ENCODE peak calls at places on chromosome 1, in five cellular contexts. D is esophagus muscularis mucosa, F is epithelial cell of esophagus, U is Peyer's patch, E is astrocyte of the spinal cord. M is an unnamed sample.

GRCh38 chr1:98256700-98257099 is 335.9 kb upstream of the DPYD start:
- DNase-seq in D (no peak), F (no peak), U (no peak), E (no peak), M (no peak)

GRCh38 chr1:59143824-59144223 is 153.1 kb upstream of the FGGY start:
- DNase-seq in D (no peak), F (no peak), U (no peak), E (no peak), M (no peak)

GRCh38 chr1:165169028-165169427 is 187.5 kb downstream of the LMX1A start:
- DNase-seq in D (no peak), F (peak; percentile 92), U (no peak), E (no peak), M (no peak)

GRCh38 chr1:209422281-209422680 is 161.2 kb upstream of the CAMK1G start:
- DNase-seq in D (no peak), F (no peak), U (no peak), E (no peak), M (no peak)

GRCh38 chr1:228405200-228405978 is 1.2 kb downstream of the TRIM11 start:
- DNase-seq in D (no peak), F (peak; percentile 20), U (no peak), E (no peak), M (no peak)

GRCh38 chr1:72567511-72567910 is 285.2 kb upstream of the NEGR1 start:
- DNase-seq in D (no peak), F (no peak), U (no peak), E (peak; percentile 35), M (no peak)

GRCh38 chr1:81021134-81021533 is 779.6 kb upstream of the ADGRL2 start:
- DNase-seq in D (no peak), F (peak; percentile 9), U (no peak), E (no peak), M (no peak)

GRCh38 chr1:116538527-116538926 is 32.3 kb downstream of the CD58 start:
- DNase-seq in D (no peak), F (peak; percentile 85), U (no peak), E (peak; percentile 35), M (no peak)

GRCh38 chr1:216502528-216503162 is 79.4 kb upstream of the USH2A start:
- DNase-seq in D (no peak), F (no peak), U (no peak), E (no peak), M (no peak)

GRCh38 chr1:230469271-230469670 is 43.1 kb upstream of the PGBD5 start:
- DNase-seq in D (no peak), F (no peak), U (no peak), E (no peak), M (no peak)

GRCh38 chr1:33599516-33600115 is 127.2 kb downstream of the ZSCAN20 start:
- DNase-seq in D (no peak), F (no peak), U (no peak), E (no peak), M (no peak)

GRCh38 chr1:154960446-154961136 is 991 bp downstream of the PYGO2 start:
- DNase-seq in D (no peak), F (no peak), U (no peak), E (no peak), M (no peak)

GRCh38 chr1:157133431-157133830 is 4.8 kb downstream of the ETV3 start:
- DNase-seq in D (no peak), F (no peak), U (no peak), E (no peak), M (no peak)

GRCh38 chr1:228734881-228735801 is at the start of gene RHOU:
- DNase-seq in D (peak; percentile 92), F (peak; percentile 18), U (peak; percentile 92), E (peak; percentile 27), M (no peak)

GRCh38 chr1:13748610-13749505 is 48.9 kb downstream of the PRDM2 start:
- DNase-seq in D (peak; percentile 99), F (peak; percentile 97), U (peak; percentile 99), E (peak; percentile 96), M (peak; percentile 85)
- TF ChIP-seq CTCF in D (peak; percentile 30), F (no peak), U (no peak), E (no peak), M (peak; percentile 0)

GRCh38 chr1:85078903-85079302 is 30.6 kb upstream of the MCOLN3 start:
- DNase-seq in D (no peak), F (peak; percentile 22), U (no peak), E (peak; percentile 33), M (no peak)
- TF ChIP-seq CTCF in D (no peak), F (no peak), U (no peak), E (peak; percentile 24), M (peak; percentile 32)

GRCh38 chr1:174159253-174160108 is at the start of gene RABGAP1L:
- DNase-seq in D (peak; percentile 97), F (peak; percentile 96), U (peak; percentile 96), E (peak; percentile 96), M (peak; percentile 80)
- TF ChIP-seq CTCF in D (no peak), F (no peak), U (no peak), E (no peak), M (no peak)

GRCh38 chr1:16913866-16914662 is 7.7 kb upstream of the CROCC start:
- DNase-seq in D (peak; percentile 98), F (peak; percentile 98), U (peak; percentile 100), E (peak; percentile 97), M (peak; percentile 88)
- TF ChIP-seq CTCF in D (peak; percentile 19), F (no peak), U (no peak), E (no peak), M (no peak)

GRCh38 chr1:111792249-111792648 is 36.5 kb downstream of the DDX20 start:
- DNase-seq in D (no peak), F (no peak), U (no peak), E (no peak), M (no peak)

GRCh38 chr1:111789077-111789476 is 33.4 kb downstream of the DDX20 start:
- DNase-seq in D (no peak), F (no peak), U (no peak), E (no peak), M (no peak)

GRCh38 chr1:111786669-111787207 is 31.0 kb downstream of the DDX20 start:
- DNase-seq in D (peak; percentile 77), F (no peak), U (no peak), E (no peak), M (no peak)

GRCh38 chr1:111793896-111794295 is 38.2 kb downstream of the DDX20 start:
- DNase-seq in D (no peak), F (no peak), U (no peak), E (no peak), M (no peak)

GRCh38 chr1:111789666-111790316 is 34.1 kb downstream of the DDX20 start:
- DNase-seq in D (no peak), F (peak; percentile 16), U (no peak), E (no peak), M (peak; percentile 41)
- TF ChIP-seq CTCF in D (peak; percentile 34), F (no peak), U (no peak), E (no peak), M (no peak)

GRCh38 chr1:223712184-223712855 is at the start of gene CAPN2:
- DNase-seq in D (no peak), F (peak; percentile 92), U (peak; percentile 91), E (peak; percentile 84), M (peak; percentile 75)
- TF ChIP-seq CTCF in D (peak; percentile 87), F (peak; percentile 37), U (peak; percentile 61), E (peak; percentile 57), M (peak; percentile 52)

GRCh38 chr1:23389846-23390321 is 20.2 kb upstream of the ZNF436 start:
- DNase-seq in D (no peak), F (no peak), U (no peak), E (no peak), M (no peak)

GRCh38 chr1:23394176-23394575 is 24.5 kb upstream of the ZNF436 start:
- DNase-seq in D (no peak), F (peak; percentile 37), U (no peak), E (peak; percentile 85), M (no peak)

GRCh38 chr1:23394664-23395063 is 25.0 kb upstream of the ZNF436 start:
- DNase-seq in D (peak; percentile 97), F (no peak), U (peak; percentile 60), E (peak; percentile 91), M (peak; percentile 74)

GRCh38 chr1:23393706-23394105 is 24.1 kb upstream of the ZNF436 start:
- DNase-seq in D (no peak), F (peak; percentile 43), U (no peak), E (peak; percentile 83), M (no peak)

GRCh38 chr1:23392125-23392855 is 22.7 kb upstream of the ZNF436 start:
- DNase-seq in D (no peak), F (no peak), U (no peak), E (no peak), M (no peak)
- TF ChIP-seq CTCF in D (no peak), F (no peak), U (no peak), E (no peak), M (no peak)

M was measured in AG09319.